ENCODE peak calls at places on chromosomes 2 and 18, in nine cellular contexts. N, S, E, P, K, M, B, D and L are unnamed samples.

GRCh38 chr2:1219901-1220691 is 193.2 kb upstream of the TPO start:
- DNase-seq in N (peak; percentile 5), S (no peak), E (no peak), P (no peak), K (no peak), M (peak; percentile 60), B (no peak), D (no peak), L (no peak)

GRCh38 chr2:11698009-11698922 is 28.3 kb upstream of the NTSR2 start:
- DNase-seq in N (no peak), S (no peak), E (no peak), P (no peak), K (no peak), M (peak; percentile 85), B (no peak), D (no peak), L (no peak)

GRCh38 chr2:240134466-240134865 is 1.6 kb downstream of the COPS9 start:
- DNase-seq in N (no peak), S (no peak), E (no peak), P (no peak), K (no peak), M (no peak), B (no peak), D (peak; percentile 1), L (no peak)

GRCh38 chr2:120929829-120930228 is 194.2 kb downstream of the GLI2 start:
- DNase-seq in N (no peak), S (no peak), E (no peak), P (no peak), K (no peak), M (peak; percentile 67), B (no peak), D (no peak), L (no peak)

GRCh38 chr2:185608799-185609198 is 129.8 kb upstream of the FSIP2 start:
- DNase-seq in N (no peak), S (peak; percentile 11), E (peak; percentile 29), P (no peak), K (peak; percentile 33), M (no peak), B (peak; percentile 58), D (no peak), L (no peak)

GRCh38 chr2:84719434-84719833 is 161.4 kb downstream of the TRABD2A start:
- DNase-seq in N (no peak), S (no peak), E (no peak), P (no peak), K (no peak), M (no peak), B (no peak), D (peak; percentile 19), L (no peak)

GRCh38 chr2:156338578-156338977 is 6.1 kb upstream of the NR4A2 start:
- DNase-seq in N (no peak), S (peak; percentile 30), E (peak; percentile 57), P (no peak), K (peak; percentile 8), M (no peak), B (no peak), D (no peak), L (no peak)

GRCh38 chr18:79542876-79543750 is 136.5 kb upstream of the CTDP1 start:
- DNase-seq in N (no peak), S (no peak), E (no peak), P (no peak), K (no peak), M (no peak), B (no peak), D (no peak), L (no peak)

GRCh38 chr18:55228707-55229106 is 269.4 kb upstream of the CCDC68 start:
- DNase-seq in N (no peak), S (peak; percentile 41), E (no peak), P (no peak), K (no peak), M (no peak), B (no peak), D (no peak), L (no peak)

GRCh38 chr2:54709341-54709809 is 14.1 kb upstream of the EML6 start:
- DNase-seq in N (no peak), S (peak; percentile 22), E (no peak), P (no peak), K (no peak), M (no peak), B (no peak), D (peak; percentile 17), L (no peak)

GRCh38 chr2:230492107-230492506 is 76.1 kb downstream of the SP100 start:
- DNase-seq in N (no peak), S (no peak), E (no peak), P (no peak), K (no peak), M (no peak), B (no peak), D (no peak), L (no peak)

GRCh38 chr2:170660406-170660805 is 54.7 kb upstream of the SP5 start:
- DNase-seq in N (no peak), S (no peak), E (peak; percentile 55), P (no peak), K (no peak), M (peak; percentile 4), B (no peak), D (no peak), L (no peak)

GRCh38 chr2:64750001-64750816 is 96.5 kb upstream of the SERTAD2 start:
- DNase-seq in N (no peak), S (peak; percentile 87), E (peak; percentile 39), P (peak; percentile 61), K (peak; percentile 40), M (peak; percentile 60), B (peak; percentile 52), D (peak; percentile 40), L (no peak)

GRCh38 chr2:191355170-191355758 is 110.1 kb downstream of the MYO1B start:
- DNase-seq in N (no peak), S (no peak), E (no peak), P (no peak), K (no peak), M (no peak), B (peak; percentile 40), D (no peak), L (no peak)

GRCh38 chr2:203705184-203705583 is 1.3 kb upstream of the CD28 start:
- DNase-seq in N (no peak), S (no peak), E (no peak), P (no peak), K (no peak), M (no peak), B (no peak), D (peak; percentile 55), L (no peak)

GRCh38 chr2:170461875-170462274 is 253.3 kb upstream of the SP5 start:
- DNase-seq in N (no peak), S (no peak), E (peak; percentile 6), P (no peak), K (no peak), M (no peak), B (no peak), D (no peak), L (no peak)

GRCh38 chr18:13136689-13137040 is 81.9 kb upstream of the LDLRAD4 start:
- DNase-seq in N (no peak), S (no peak), E (peak; percentile 69), P (no peak), K (no peak), M (peak; percentile 28), B (no peak), D (no peak), L (no peak)

GRCh38 chr18:49400398-49401072 is 59.9 kb downstream of the DYM start:
- DNase-seq in N (no peak), S (no peak), E (peak; percentile 20), P (no peak), K (peak; percentile 95), M (no peak), B (no peak), D (no peak), L (no peak)

GRCh38 chr2:122737429-122738077 is 982.1 kb downstream of the TSN start:
- DNase-seq in N (no peak), S (no peak), E (no peak), P (peak; percentile 89), K (no peak), M (peak; percentile 2), B (peak; percentile 75), D (no peak), L (peak; percentile 96)

GRCh38 chr2:217943379-217944321 is 59.1 kb downstream of the TNS1 start:
- DNase-seq in N (no peak), S (peak; percentile 13), E (peak; percentile 0), P (peak; percentile 44), K (peak; percentile 77), M (peak; percentile 60), B (peak; percentile 29), D (no peak), L (peak; percentile 71)

GRCh38 chr2:211216221-211216620 is 659.8 kb downstream of the CPS1 start:
- DNase-seq in N (no peak), S (no peak), E (peak; percentile 18), P (peak; percentile 3), K (no peak), M (no peak), B (peak; percentile 0), D (no peak), L (peak; percentile 29)